ENCODE peak calls at places on chromosomes 3 and 15, in ten cellular contexts. C, F, O, U, J, Y, L, S, Q and Z are unnamed samples.

GRCh38 chr15:50753463-50753862 is 12.0 kb downstream of the SPPL2A start:
- DNase-seq in Q (no peak), L (no peak), U (no peak), J (no peak), Y (no peak), S (no peak), C (no peak), O (no peak), F (no peak), Z (no peak)

GRCh38 chr3:98812851-98813374 is 49.8 kb downstream of the ST3GAL6 start:
- DNase-seq in J (peak; percentile 82), U (no peak), L (peak; percentile 64), F (peak; percentile 2), O (peak; percentile 53), S (no peak), Q (no peak), C (no peak), Y (no peak), Z (no peak)

GRCh38 chr3:43792904-43793303 is 102.2 kb downstream of the ABHD5 start:
- DNase-seq in F (no peak), C (no peak), J (no peak), L (no peak), S (no peak), U (no peak), Q (no peak), O (no peak), Y (no peak), Z (no peak)

GRCh38 chr3:110894574-110894973 is 177.0 kb upstream of the NECTIN3 start:
- DNase-seq in F (no peak), Q (no peak), U (no peak), S (no peak), J (no peak), L (no peak), Y (no peak), O (no peak), C (no peak), Z (no peak)

GRCh38 chr15:91021516-91022074 is 799 bp downstream of the VPS33B start:
- DNase-seq in U (no peak), F (no peak), Y (no peak), O (no peak), C (no peak), J (peak; percentile 5), L (no peak), S (no peak), Q (no peak), Z (no peak)

GRCh38 chr15:43253431-43254403 is 13.0 kb downstream of the TGM5 start:
- DNase-seq in F (no peak), C (peak; percentile 77), L (peak; percentile 30), S (peak; percentile 86), J (no peak), Y (no peak), Q (no peak), U (peak; percentile 20), O (peak; percentile 56), Z (no peak)

GRCh38 chr3:159650751-159651150 is 337.9 kb upstream of the IL12A start:
- DNase-seq in Q (no peak), F (no peak), J (no peak), C (no peak), S (no peak), U (no peak), L (no peak), O (no peak), Y (no peak), Z (no peak)

GRCh38 chr15:59491062-59491461 is 53.1 kb downstream of the FAM81A start:
- DNase-seq in Y (no peak), O (no peak), F (no peak), S (no peak), Q (no peak), U (no peak), L (peak; percentile 28), J (no peak), C (no peak), Z (no peak)

GRCh38 chr3:146581877-146582508 is 23.2 kb downstream of the PLSCR5 start:
- DNase-seq in C (no peak), S (no peak), L (no peak), O (no peak), Y (no peak), J (peak; percentile 45), Q (no peak), U (no peak), F (no peak), Z (no peak)

GRCh38 chr15:43749690-43750345 is 3.6 kb downstream of the PDIA3 start:
- DNase-seq in J (no peak), C (no peak), O (peak; percentile 34), U (no peak), Y (no peak), Q (no peak), S (peak; percentile 82), F (no peak), L (no peak), Z (no peak)

GRCh38 chr3:12476238-12476897 is 7.9 kb upstream of the TSEN2 start:
- DNase-seq in J (no peak), C (no peak), U (no peak), S (no peak), F (no peak), L (peak; percentile 53), Q (no peak), Y (no peak), O (no peak), Z (no peak)

GRCh38 chr3:10772230-10773161 is 43.5 kb upstream of the SLC6A11 start:
- DNase-seq in L (no peak), Q (no peak), F (no peak), J (peak; percentile 52), S (peak; percentile 52), Y (peak; percentile 89), O (no peak), U (no peak), C (no peak), Z (no peak)

GRCh38 chr3:141384157-141384556 is 15.9 kb downstream of the ZBTB38 start:
- DNase-seq in S (no peak), F (no peak), O (no peak), Q (no peak), L (no peak), U (no peak), J (no peak), C (no peak), Y (no peak), Z (no peak)

GRCh38 chr3:21274000-21274671 is 476.9 kb downstream of the ZNF385D start:
- DNase-seq in S (no peak), Y (no peak), U (no peak), L (peak; percentile 15), J (no peak), C (no peak), F (no peak), Q (no peak), O (no peak), Z (no peak)

GRCh38 chr3:4738737-4739274 is 240.4 kb upstream of the BHLHE40 start:
- DNase-seq in F (no peak), Q (no peak), J (no peak), S (no peak), Y (no peak), C (no peak), U (no peak), O (no peak), L (no peak), Z (no peak)

GRCh38 chr15:64162869-64163661 is at the start of gene PPIB:
- DNase-seq in F (peak; percentile 95), S (peak; percentile 100), C (peak; percentile 96), U (peak; percentile 98), Y (peak; percentile 90), Q (peak; percentile 88), L (peak; percentile 98), O (peak; percentile 99), J (peak; percentile 93), Z (peak; percentile 91)
- TF ChIP-seq POLR2A in F (peak; percentile 92), S (peak; percentile 38), C (peak; percentile 21), U (peak; percentile 85), Y (peak; percentile 71), Q (peak; percentile 48), L (peak; percentile 95), O (no peak), J (peak; percentile 88), Z (peak; percentile 98)

DNA sequence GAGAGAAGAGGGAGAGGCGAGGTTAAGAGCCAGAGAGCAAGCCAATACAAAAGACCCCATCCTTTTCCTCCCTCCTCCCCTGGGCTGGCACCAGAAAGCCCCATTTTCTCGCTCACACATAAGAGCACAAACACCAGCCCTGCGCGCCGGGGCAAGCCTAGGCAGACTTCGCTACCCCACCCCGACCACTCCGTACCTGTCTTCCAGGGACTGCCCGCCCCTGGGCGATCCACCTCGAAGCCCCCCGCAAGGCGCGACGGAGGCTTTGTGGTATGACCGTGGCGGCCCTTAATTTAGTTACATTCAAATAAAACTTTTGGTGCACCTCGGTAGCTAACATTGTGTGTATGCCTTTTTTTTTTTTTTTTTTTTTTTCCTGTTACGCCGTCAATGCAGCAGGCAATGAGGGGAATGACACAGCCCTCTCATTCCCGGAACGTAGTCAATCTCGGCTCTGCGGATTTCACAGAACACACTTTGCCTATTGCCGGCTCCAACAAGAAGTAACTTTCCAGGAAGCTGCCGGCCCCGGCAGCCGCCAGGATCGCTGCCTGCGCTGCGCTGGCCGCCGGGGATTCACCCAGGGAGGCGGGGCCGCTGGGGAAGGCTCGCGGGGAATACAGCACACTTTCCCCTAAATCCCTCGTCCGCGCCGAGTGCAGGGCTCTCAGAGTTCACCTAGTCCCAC is 7.7 kb downstream of the BCL6 start:
- DNase-seq in J (no peak), Q (no peak), C (peak; percentile 75), L (peak; percentile 79), Y (peak; percentile 65), U (peak; percentile 77), F (no peak), S (peak; percentile 91), O (peak; percentile 80), Z (no peak)
- TF ChIP-seq POLR2AphosphoS5 in J (no peak), Q (no peak), C (peak; percentile 6), L (peak; percentile 11), Y (no peak), U (peak; percentile 65), F (no peak), S (peak; percentile 57), O (peak; percentile 77), Z (no peak)

GRCh38 chr15:81863157-81863556 is 182.7 kb downstream of the MEX3B start:
- DNase-seq in C (no peak), J (no peak), U (no peak), Q (no peak), O (no peak), Y (no peak), S (no peak), F (no peak), L (no peak), Z (no peak)
- TF ChIP-seq POLR2A in C (no peak), J (no peak), U (no peak), Q (no peak), O (no peak), Y (no peak), S (no peak), F (no peak), L (no peak), Z (no peak)

DNA sequence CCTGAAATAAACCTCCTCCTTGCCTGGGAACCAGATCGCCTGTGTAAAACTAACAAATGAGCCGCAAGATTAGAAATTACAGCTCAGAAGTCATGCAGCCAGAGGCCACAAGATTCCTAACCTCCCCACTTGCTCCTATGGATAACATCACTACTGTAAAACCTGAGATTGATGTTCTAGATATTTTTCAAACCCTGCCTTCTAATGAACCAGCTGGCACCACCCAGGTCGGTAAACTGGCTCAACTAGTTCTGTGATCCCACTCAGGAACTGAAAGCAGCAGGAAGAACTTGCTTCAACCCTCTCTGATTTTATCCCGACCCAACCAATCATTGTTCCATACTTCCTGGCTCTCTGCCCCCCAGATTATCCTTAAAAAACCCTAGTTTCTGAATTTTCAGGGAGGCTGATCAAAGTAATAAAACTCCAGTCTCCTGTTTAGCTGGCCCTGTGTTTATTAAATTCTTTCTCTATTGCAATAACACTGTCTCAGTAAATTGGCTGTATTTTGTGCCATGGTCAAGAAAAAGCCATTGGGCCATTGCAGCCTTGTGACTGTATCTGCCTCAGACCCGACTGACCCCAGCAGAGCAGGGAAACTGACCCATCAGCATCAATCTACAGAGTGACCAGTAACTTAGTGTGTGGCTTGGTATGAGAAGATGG is 98.9 kb downstream of the RPLP1 start:
- DNase-seq in C (no peak), S (no peak), F (no peak), Y (no peak), J (no peak), O (no peak), L (no peak), U (no peak), Q (no peak), Z (no peak)
- TF ChIP-seq POLR2AphosphoS5 in C (no peak), S (no peak), F (no peak), Y (no peak), J (no peak), O (no peak), L (no peak), U (no peak), Q (no peak), Z (no peak)